ENCODE peak calls at places on chromosome 18, in nine cellular contexts. One of them, this sample, is unnamed.

GRCh38 chr18:7524786-7525185 is 42.3 kb upstream of the PTPRM start:
- DNase-seq in skeletal muscle cell: no peak
- DNase-seq in AG04450: no peak
- DNase-seq in left ventricle myocardium inferior: no peak
- DNase-seq in cardiac fibroblast: peak; percentile 11
- DNase-seq in GM12865: no peak
- DNase-seq in fibroblast of lung: no peak
- DNase-seq in fibroblast of mammary gland: peak; percentile 15
- DNase-seq in uterus: peak; percentile 24
- DNase-seq in this sample: no peak

GRCh38 chr18:55706893-55707292 is 118.9 kb upstream of the TCF4 start:
- DNase-seq in skeletal muscle cell: peak; percentile 67
- DNase-seq in AG04450: peak; percentile 51
- DNase-seq in left ventricle myocardium inferior: no peak
- DNase-seq in cardiac fibroblast: peak; percentile 96
- DNase-seq in GM12865: no peak
- DNase-seq in fibroblast of lung: peak; percentile 29
- DNase-seq in fibroblast of mammary gland: peak; percentile 86
- DNase-seq in uterus: no peak
- DNase-seq in this sample: no peak

GRCh38 chr18:79241755-79242154 is 154.0 kb upstream of the NFATC1 start:
- DNase-seq in skeletal muscle cell: no peak
- DNase-seq in AG04450: no peak
- DNase-seq in left ventricle myocardium inferior: no peak
- DNase-seq in cardiac fibroblast: no peak
- DNase-seq in GM12865: no peak
- DNase-seq in fibroblast of lung: no peak
- DNase-seq in fibroblast of mammary gland: no peak
- DNase-seq in uterus: no peak
- DNase-seq in this sample: no peak

GRCh38 chr18:51807336-51807735 is 532.7 kb upstream of the DCC start:
- DNase-seq in skeletal muscle cell: no peak
- DNase-seq in AG04450: no peak
- DNase-seq in left ventricle myocardium inferior: no peak
- DNase-seq in cardiac fibroblast: no peak
- DNase-seq in GM12865: no peak
- DNase-seq in fibroblast of lung: no peak
- DNase-seq in fibroblast of mammary gland: no peak
- DNase-seq in uterus: no peak
- DNase-seq in this sample: no peak

GRCh38 chr18:48165104-48165866 is 234.8 kb upstream of the SMAD2 start:
- DNase-seq in skeletal muscle cell: no peak
- DNase-seq in AG04450: no peak
- DNase-seq in left ventricle myocardium inferior: no peak
- DNase-seq in cardiac fibroblast: no peak
- DNase-seq in GM12865: no peak
- DNase-seq in fibroblast of lung: no peak
- DNase-seq in fibroblast of mammary gland: no peak
- DNase-seq in uterus: no peak
- DNase-seq in this sample: no peak

GRCh38 chr18:13520741-13521140 is 205.6 kb downstream of the FAM210A start:
- DNase-seq in skeletal muscle cell: no peak
- DNase-seq in AG04450: no peak
- DNase-seq in left ventricle myocardium inferior: no peak
- DNase-seq in cardiac fibroblast: no peak
- DNase-seq in GM12865: no peak
- DNase-seq in fibroblast of lung: no peak
- DNase-seq in fibroblast of mammary gland: no peak
- DNase-seq in uterus: no peak
- DNase-seq in this sample: no peak

GRCh38 chr18:50578651-50579050 is 18.8 kb downstream of the MAPK4 start:
- DNase-seq in skeletal muscle cell: no peak
- DNase-seq in AG04450: no peak
- DNase-seq in left ventricle myocardium inferior: no peak
- DNase-seq in cardiac fibroblast: no peak
- DNase-seq in GM12865: no peak
- DNase-seq in fibroblast of lung: no peak
- DNase-seq in fibroblast of mammary gland: no peak
- DNase-seq in uterus: no peak
- DNase-seq in this sample: no peak

GRCh38 chr18:26827581-26827980 is 37.9 kb downstream of the AQP4 start:
- DNase-seq in skeletal muscle cell: no peak
- DNase-seq in AG04450: no peak
- DNase-seq in left ventricle myocardium inferior: no peak
- DNase-seq in cardiac fibroblast: no peak
- DNase-seq in GM12865: no peak
- DNase-seq in fibroblast of lung: no peak
- DNase-seq in fibroblast of mammary gland: no peak
- DNase-seq in uterus: no peak
- DNase-seq in this sample: no peak

GRCh38 chr18:64027931-64028695 is 58.2 kb downstream of the SERPINB8 start:
- DNase-seq in skeletal muscle cell: no peak
- DNase-seq in AG04450: no peak
- DNase-seq in left ventricle myocardium inferior: no peak
- DNase-seq in cardiac fibroblast: no peak
- DNase-seq in GM12865: peak; percentile 32
- DNase-seq in fibroblast of lung: no peak
- DNase-seq in fibroblast of mammary gland: no peak
- DNase-seq in uterus: no peak
- DNase-seq in this sample: no peak

GRCh38 chr18:64037812-64038414 is 68.0 kb downstream of the SERPINB8 start:
- DNase-seq in skeletal muscle cell: no peak
- DNase-seq in AG04450: no peak
- DNase-seq in left ventricle myocardium inferior: no peak
- DNase-seq in cardiac fibroblast: peak; percentile 42
- DNase-seq in GM12865: peak; percentile 49
- DNase-seq in fibroblast of lung: peak; percentile 31
- DNase-seq in fibroblast of mammary gland: peak; percentile 23
- DNase-seq in uterus: no peak
- DNase-seq in this sample: peak; percentile 48

GRCh38 chr18:64026350-64026749 is 56.5 kb downstream of the SERPINB8 start:
- DNase-seq in skeletal muscle cell: no peak
- DNase-seq in AG04450: no peak
- DNase-seq in left ventricle myocardium inferior: no peak
- DNase-seq in cardiac fibroblast: no peak
- DNase-seq in GM12865: no peak
- DNase-seq in fibroblast of lung: no peak
- DNase-seq in fibroblast of mammary gland: no peak
- DNase-seq in uterus: no peak
- DNase-seq in this sample: no peak

DNA sequence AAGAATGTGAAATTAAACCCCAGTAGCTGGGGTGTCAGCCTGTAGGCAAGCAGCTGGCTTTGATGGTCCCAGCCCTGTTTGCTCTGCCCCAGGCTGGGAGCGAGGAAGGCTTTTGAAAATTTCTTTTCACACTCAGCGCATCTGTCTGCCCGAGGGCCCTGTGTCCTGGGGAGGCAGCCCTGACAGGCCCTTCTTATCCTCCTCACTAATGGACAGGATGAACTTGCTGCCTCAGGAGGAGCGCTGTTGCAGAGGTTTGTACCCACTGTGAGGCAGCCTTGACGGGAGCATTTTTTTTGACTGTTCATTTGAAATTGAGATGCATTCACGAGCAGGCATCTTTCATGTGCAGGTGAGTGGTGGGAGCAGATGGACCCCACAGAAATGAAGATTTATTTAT is 62.4 kb downstream of the SERPINB8 start:
- DNase-seq in skeletal muscle cell: no peak
- DNase-seq in AG04450: no peak
- DNase-seq in left ventricle myocardium inferior: no peak
- DNase-seq in cardiac fibroblast: no peak
- DNase-seq in GM12865: no peak
- DNase-seq in fibroblast of lung: no peak
- DNase-seq in fibroblast of mammary gland: no peak
- DNase-seq in uterus: no peak
- DNase-seq in this sample: no peak
- H3K4me3 ChIP-seq in skeletal muscle cell: no peak overlapping the region
- H3K4me3 ChIP-seq in AG04450: no peak overlapping the region
- H3K4me3 ChIP-seq in left ventricle myocardium inferior: no peak overlapping the region
- H3K4me3 ChIP-seq in cardiac fibroblast: no peak overlapping the region
- H3K4me3 ChIP-seq in GM12865: no peak overlapping the region
- H3K4me3 ChIP-seq in fibroblast of lung: no peak overlapping the region
- H3K4me3 ChIP-seq in fibroblast of mammary gland: no peak overlapping the region
- H3K4me3 ChIP-seq in uterus: no peak overlapping the region
- H3K4me3 ChIP-seq in this sample: no peak overlapping the region

GRCh38 chr18:10142496-10143160 is 228.8 kb downstream of the VAPA start:
- DNase-seq in skeletal muscle cell: no peak
- DNase-seq in AG04450: no peak
- DNase-seq in left ventricle myocardium inferior: no peak
- DNase-seq in cardiac fibroblast: peak; percentile 12
- DNase-seq in GM12865: no peak
- DNase-seq in fibroblast of lung: peak; percentile 52
- DNase-seq in fibroblast of mammary gland: peak; percentile 37
- DNase-seq in uterus: no peak
- DNase-seq in this sample: no peak

GRCh38 chr18:10141559-10141958 is 227.7 kb downstream of the VAPA start:
- DNase-seq in skeletal muscle cell: no peak
- DNase-seq in AG04450: no peak
- DNase-seq in left ventricle myocardium inferior: no peak
- DNase-seq in cardiac fibroblast: no peak
- DNase-seq in GM12865: no peak
- DNase-seq in fibroblast of lung: no peak
- DNase-seq in fibroblast of mammary gland: no peak
- DNase-seq in uterus: no peak
- DNase-seq in this sample: no peak

GRCh38 chr18:10140928-10141327 is 227.1 kb downstream of the VAPA start:
- DNase-seq in skeletal muscle cell: no peak
- DNase-seq in AG04450: no peak
- DNase-seq in left ventricle myocardium inferior: no peak
- DNase-seq in cardiac fibroblast: peak; percentile 22
- DNase-seq in GM12865: no peak
- DNase-seq in fibroblast of lung: peak; percentile 41
- DNase-seq in fibroblast of mammary gland: peak; percentile 34
- DNase-seq in uterus: no peak
- DNase-seq in this sample: no peak

GRCh38 chr18:10143601-10144000 is 229.8 kb downstream of the VAPA start:
- DNase-seq in skeletal muscle cell: no peak
- DNase-seq in AG04450: no peak
- DNase-seq in left ventricle myocardium inferior: no peak
- DNase-seq in cardiac fibroblast: no peak
- DNase-seq in GM12865: no peak
- DNase-seq in fibroblast of lung: no peak
- DNase-seq in fibroblast of mammary gland: no peak
- DNase-seq in uterus: no peak
- DNase-seq in this sample: no peak

DNA sequence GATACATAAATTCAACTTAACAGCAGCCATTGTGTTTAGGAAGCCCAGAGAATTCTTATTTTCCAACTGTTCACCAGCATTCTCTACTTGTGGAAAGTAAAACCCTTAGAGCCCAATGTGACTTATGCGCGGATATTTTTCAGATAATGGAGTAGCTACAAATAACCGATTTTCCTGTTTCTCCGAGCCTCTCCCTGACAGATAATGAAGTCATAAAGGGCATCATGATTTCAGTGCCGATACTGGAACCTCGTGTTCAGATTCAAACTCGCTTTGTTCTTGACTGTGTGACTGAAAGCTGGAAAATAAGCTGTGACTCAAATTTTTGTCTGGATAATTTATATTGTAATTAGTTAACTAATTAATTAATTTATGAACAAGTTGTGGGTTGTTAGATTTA is 228.2 kb downstream of the VAPA start:
- DNase-seq in skeletal muscle cell: no peak
- DNase-seq in AG04450: no peak
- DNase-seq in left ventricle myocardium inferior: no peak
- DNase-seq in cardiac fibroblast: peak; percentile 7
- DNase-seq in GM12865: no peak
- DNase-seq in fibroblast of lung: no peak
- DNase-seq in fibroblast of mammary gland: no peak
- DNase-seq in uterus: no peak
- DNase-seq in this sample: no peak
- H3K4me3 ChIP-seq in skeletal muscle cell: no peak overlapping the region
- H3K4me3 ChIP-seq in AG04450: no peak overlapping the region
- H3K4me3 ChIP-seq in left ventricle myocardium inferior: no peak overlapping the region
- H3K4me3 ChIP-seq in cardiac fibroblast: no peak overlapping the region
- H3K4me3 ChIP-seq in GM12865: no peak overlapping the region
- H3K4me3 ChIP-seq in fibroblast of lung: no peak overlapping the region
- H3K4me3 ChIP-seq in fibroblast of mammary gland: no peak overlapping the region
- H3K4me3 ChIP-seq in uterus: no peak overlapping the region
- H3K4me3 ChIP-seq in this sample: no peak overlapping the region

GRCh38 chr18:5488844-5489243 is 55.0 kb downstream of the EPB41L3 start:
- DNase-seq in skeletal muscle cell: no peak
- DNase-seq in AG04450: no peak
- DNase-seq in left ventricle myocardium inferior: no peak
- DNase-seq in cardiac fibroblast: peak; percentile 7
- DNase-seq in GM12865: no peak
- DNase-seq in fibroblast of lung: no peak
- DNase-seq in fibroblast of mammary gland: peak; percentile 48
- DNase-seq in uterus: peak; percentile 35
- DNase-seq in this sample: no peak
- H3K4me3 ChIP-seq in skeletal muscle cell: no peak overlapping the region
- H3K4me3 ChIP-seq in AG04450: no peak overlapping the region
- H3K4me3 ChIP-seq in left ventricle myocardium inferior: no peak overlapping the region
- H3K4me3 ChIP-seq in cardiac fibroblast: no peak overlapping the region
- H3K4me3 ChIP-seq in GM12865: no peak overlapping the region
- H3K4me3 ChIP-seq in fibroblast of lung: no peak overlapping the region
- H3K4me3 ChIP-seq in fibroblast of mammary gland: no peak overlapping the region
- H3K4me3 ChIP-seq in uterus: no peak overlapping the region
- H3K4me3 ChIP-seq in this sample: no peak overlapping the region

GRCh38 chr18:4641969-4642368 is 186.9 kb upstream of the DLGAP1 start:
- DNase-seq in skeletal muscle cell: no peak
- DNase-seq in AG04450: no peak
- DNase-seq in left ventricle myocardium inferior: no peak
- DNase-seq in cardiac fibroblast: no peak
- DNase-seq in GM12865: no peak
- DNase-seq in fibroblast of lung: no peak
- DNase-seq in fibroblast of mammary gland: no peak
- DNase-seq in uterus: no peak
- DNase-seq in this sample: no peak

GRCh38 chr18:4640349-4641012 is 185.4 kb upstream of the DLGAP1 start:
- DNase-seq in skeletal muscle cell: no peak
- DNase-seq in AG04450: no peak
- DNase-seq in left ventricle myocardium inferior: no peak
- DNase-seq in cardiac fibroblast: no peak
- DNase-seq in GM12865: peak; percentile 41
- DNase-seq in fibroblast of lung: no peak
- DNase-seq in fibroblast of mammary gland: no peak
- DNase-seq in uterus: no peak
- DNase-seq in this sample: no peak

GRCh38 chr18:4636957-4637356 is 181.8 kb upstream of the DLGAP1 start:
- DNase-seq in skeletal muscle cell: no peak
- DNase-seq in AG04450: no peak
- DNase-seq in left ventricle myocardium inferior: no peak
- DNase-seq in cardiac fibroblast: no peak
- DNase-seq in GM12865: peak; percentile 59
- DNase-seq in fibroblast of lung: no peak
- DNase-seq in fibroblast of mammary gland: no peak
- DNase-seq in uterus: no peak
- DNase-seq in this sample: no peak

GRCh38 chr18:4639628-4640310 is 184.7 kb upstream of the DLGAP1 start:
- DNase-seq in skeletal muscle cell: no peak
- DNase-seq in AG04450: no peak
- DNase-seq in left ventricle myocardium inferior: no peak
- DNase-seq in cardiac fibroblast: no peak
- DNase-seq in GM12865: peak; percentile 89
- DNase-seq in fibroblast of lung: no peak
- DNase-seq in fibroblast of mammary gland: no peak
- DNase-seq in uterus: no peak
- DNase-seq in this sample: no peak

DNA sequence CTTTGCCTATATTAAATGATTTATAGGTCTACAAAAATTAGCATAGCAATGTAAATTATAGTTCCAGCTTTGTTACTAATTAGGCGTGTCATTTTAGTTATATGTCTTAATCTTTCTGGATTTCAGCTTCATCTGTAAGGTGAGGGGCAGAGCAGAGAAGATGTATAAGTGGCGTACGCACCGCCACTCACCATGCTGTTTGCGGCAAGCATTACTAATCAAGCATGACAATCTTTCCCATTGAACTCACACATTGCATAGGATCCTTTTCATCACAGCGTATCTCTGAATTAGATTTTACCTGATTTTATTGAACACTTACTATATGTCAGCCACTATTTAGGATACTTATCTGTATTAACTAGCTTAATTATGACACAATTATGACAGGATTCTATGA is 183.6 kb upstream of the DLGAP1 start:
- DNase-seq in skeletal muscle cell: no peak
- DNase-seq in AG04450: no peak
- DNase-seq in left ventricle myocardium inferior: no peak
- DNase-seq in cardiac fibroblast: no peak
- DNase-seq in GM12865: no peak
- DNase-seq in fibroblast of lung: no peak
- DNase-seq in fibroblast of mammary gland: no peak
- DNase-seq in uterus: no peak
- DNase-seq in this sample: no peak
- H3K4me3 ChIP-seq in skeletal muscle cell: no peak overlapping the region
- H3K4me3 ChIP-seq in AG04450: no peak overlapping the region
- H3K4me3 ChIP-seq in left ventricle myocardium inferior: no peak overlapping the region
- H3K4me3 ChIP-seq in cardiac fibroblast: no peak overlapping the region
- H3K4me3 ChIP-seq in GM12865: no peak overlapping the region
- H3K4me3 ChIP-seq in fibroblast of lung: no peak overlapping the region
- H3K4me3 ChIP-seq in fibroblast of mammary gland: no peak overlapping the region
- H3K4me3 ChIP-seq in uterus: no peak overlapping the region
- H3K4me3 ChIP-seq in this sample: no peak overlapping the region

This sample was measured in Jurkat, Clone E6-1.